ENCODE peak calls at places on chromosome 11, in seven cellular contexts. One of them, this sample, is unnamed. For H3K36me3, the result is how much of the 10 kb centered on the place peaks cover.

GRCh38 chr11:7579226-7579825 is 65.5 kb downstream of the PPFIBP2 start:
- DNase-seq in IMR-90: peak
- DNase-seq in mucosa of descending colon: no peak
- DNase-seq in CD8-positive, alpha-beta T cell: no peak
- DNase-seq in adrenal gland: no peak
- DNase-seq in thoracic aorta: no peak
- DNase-seq in psoas muscle: no peak
- DNase-seq in this sample: no peak

GRCh38 chr11:11391796-11392195 is 38.7 kb upstream of the CSNK2A3 start:
- DNase-seq in IMR-90: peak
- DNase-seq in mucosa of descending colon: peak
- DNase-seq in CD8-positive, alpha-beta T cell: no peak
- DNase-seq in adrenal gland: no peak
- DNase-seq in thoracic aorta: peak
- DNase-seq in psoas muscle: peak
- DNase-seq in this sample: no peak

GRCh38 chr11:132228756-132229325 is 858.4 kb downstream of the NTM start:
- DNase-seq in IMR-90: peak
- DNase-seq in mucosa of descending colon: no peak
- DNase-seq in CD8-positive, alpha-beta T cell: no peak
- DNase-seq in adrenal gland: no peak
- DNase-seq in thoracic aorta: no peak
- DNase-seq in psoas muscle: no peak
- DNase-seq in this sample: no peak

GRCh38 chr11:65427691-65428577 is 5.3 kb downstream of the NEAT1 start:
- DNase-seq in IMR-90: peak
- DNase-seq in mucosa of descending colon: peak
- DNase-seq in CD8-positive, alpha-beta T cell: peak
- DNase-seq in adrenal gland: peak
- DNase-seq in thoracic aorta: no peak
- DNase-seq in psoas muscle: peak
- DNase-seq in this sample: peak

GRCh38 chr11:76140912-76141574 is 65.3 kb downstream of the WNT11 start:
- DNase-seq in IMR-90: no peak
- DNase-seq in mucosa of descending colon: no peak
- DNase-seq in CD8-positive, alpha-beta T cell: no peak
- DNase-seq in adrenal gland: no peak
- DNase-seq in thoracic aorta: no peak
- DNase-seq in psoas muscle: no peak
- DNase-seq in this sample: no peak

GRCh38 chr11:11202885-11203284 is 150.2 kb downstream of the CSNK2A3 start:
- DNase-seq in IMR-90: no peak
- DNase-seq in mucosa of descending colon: no peak
- DNase-seq in CD8-positive, alpha-beta T cell: no peak
- DNase-seq in adrenal gland: no peak
- DNase-seq in thoracic aorta: no peak
- DNase-seq in psoas muscle: no peak
- DNase-seq in this sample: no peak

GRCh38 chr11:134857035-134857434 is 445.0 kb upstream of the B3GAT1 start:
- DNase-seq in IMR-90: no peak
- DNase-seq in mucosa of descending colon: no peak
- DNase-seq in CD8-positive, alpha-beta T cell: no peak
- DNase-seq in adrenal gland: no peak
- DNase-seq in thoracic aorta: no peak
- DNase-seq in psoas muscle: no peak
- DNase-seq in this sample: no peak

GRCh38 chr11:10809373-10810199 is 860 bp upstream of the EIF4G2 start:
- DNase-seq in IMR-90: peak
- DNase-seq in mucosa of descending colon: peak
- DNase-seq in CD8-positive, alpha-beta T cell: peak
- DNase-seq in adrenal gland: no peak
- DNase-seq in thoracic aorta: no peak
- DNase-seq in psoas muscle: peak
- DNase-seq in this sample: no peak

GRCh38 chr11:95092549-95093324 is 3.1 kb downstream of the ENDOD1 start:
- DNase-seq in IMR-90: peak
- DNase-seq in mucosa of descending colon: peak
- DNase-seq in CD8-positive, alpha-beta T cell: peak
- DNase-seq in adrenal gland: no peak
- DNase-seq in thoracic aorta: no peak
- DNase-seq in psoas muscle: no peak
- DNase-seq in this sample: no peak

GRCh38 chr11:20668844-20669832 is at the start of gene NELL1:
- DNase-seq in IMR-90: no peak
- DNase-seq in mucosa of descending colon: no peak
- DNase-seq in CD8-positive, alpha-beta T cell: no peak
- DNase-seq in adrenal gland: no peak
- DNase-seq in thoracic aorta: no peak
- DNase-seq in psoas muscle: no peak
- DNase-seq in this sample: no peak

GRCh38 chr11:118872403-118872821 is 11.3 kb upstream of the CXCR5 start:
- DNase-seq in IMR-90: no peak
- DNase-seq in mucosa of descending colon: no peak
- DNase-seq in CD8-positive, alpha-beta T cell: peak
- DNase-seq in adrenal gland: no peak
- DNase-seq in thoracic aorta: no peak
- DNase-seq in psoas muscle: no peak
- DNase-seq in this sample: no peak

GRCh38 chr11:65719887-65720236 is 736 bp downstream of the RNASEH2C start:
- DNase-seq in IMR-90: peak
- DNase-seq in mucosa of descending colon: no peak
- DNase-seq in CD8-positive, alpha-beta T cell: no peak
- DNase-seq in adrenal gland: no peak
- DNase-seq in thoracic aorta: no peak
- DNase-seq in psoas muscle: peak
- DNase-seq in this sample: no peak

GRCh38 chr11:121494355-121495099 is 41.8 kb upstream of the SORL1-AS1 start:
- DNase-seq in IMR-90: no peak
- DNase-seq in mucosa of descending colon: no peak
- DNase-seq in CD8-positive, alpha-beta T cell: no peak
- DNase-seq in adrenal gland: no peak
- DNase-seq in thoracic aorta: no peak
- DNase-seq in psoas muscle: no peak
- DNase-seq in this sample: no peak

GRCh38 chr11:12831471-12832202 is 157.4 kb downstream of the TEAD1 start:
- DNase-seq in IMR-90: peak
- DNase-seq in mucosa of descending colon: no peak
- DNase-seq in CD8-positive, alpha-beta T cell: no peak
- DNase-seq in adrenal gland: no peak
- DNase-seq in thoracic aorta: no peak
- DNase-seq in psoas muscle: no peak
- DNase-seq in this sample: no peak

GRCh38 chr11:115362997-115363396 is 141.2 kb downstream of the CADM1 start:
- DNase-seq in IMR-90: no peak
- DNase-seq in mucosa of descending colon: no peak
- DNase-seq in CD8-positive, alpha-beta T cell: no peak
- DNase-seq in adrenal gland: no peak
- DNase-seq in thoracic aorta: no peak
- DNase-seq in psoas muscle: no peak
- DNase-seq in this sample: no peak

GRCh38 chr11:76659672-76660532 is 10.6 kb downstream of the LRRC32 start:
- DNase-seq in IMR-90: no peak
- DNase-seq in mucosa of descending colon: no peak
- DNase-seq in CD8-positive, alpha-beta T cell: no peak
- DNase-seq in adrenal gland: no peak
- DNase-seq in thoracic aorta: no peak
- DNase-seq in psoas muscle: no peak
- DNase-seq in this sample: no peak

GRCh38 chr11:34105957-34106504 is 602 bp downstream of the NAT10 start:
- DNase-seq in IMR-90: peak
- DNase-seq in mucosa of descending colon: no peak
- DNase-seq in CD8-positive, alpha-beta T cell: no peak
- DNase-seq in adrenal gland: no peak
- DNase-seq in thoracic aorta: no peak
- DNase-seq in psoas muscle: no peak
- DNase-seq in this sample: no peak

GRCh38 chr11:764322-765024 is 12.8 kb downstream of the GATD1 start:
- DNase-seq in IMR-90: no peak
- DNase-seq in mucosa of descending colon: no peak
- DNase-seq in CD8-positive, alpha-beta T cell: no peak
- DNase-seq in adrenal gland: no peak
- DNase-seq in thoracic aorta: no peak
- DNase-seq in psoas muscle: no peak
- DNase-seq in this sample: no peak

GRCh38 chr11:86523738-86524602 is 148.4 kb downstream of the ME3 start:
- DNase-seq in IMR-90: peak
- DNase-seq in mucosa of descending colon: no peak
- DNase-seq in CD8-positive, alpha-beta T cell: no peak
- DNase-seq in adrenal gland: no peak
- DNase-seq in thoracic aorta: no peak
- DNase-seq in psoas muscle: no peak
- DNase-seq in this sample: no peak

GRCh38 chr11:60710482-60710881 is 11.1 kb downstream of the MS4A8 start:
- DNase-seq in IMR-90: no peak
- DNase-seq in mucosa of descending colon: no peak
- DNase-seq in CD8-positive, alpha-beta T cell: no peak
- DNase-seq in adrenal gland: no peak
- DNase-seq in thoracic aorta: no peak
- DNase-seq in psoas muscle: no peak
- DNase-seq in this sample: no peak

GRCh38 chr11:18408558-18409242 is 3.4 kb upstream of the LDHC start:
- DNase-seq in IMR-90: peak
- DNase-seq in mucosa of descending colon: no peak
- DNase-seq in CD8-positive, alpha-beta T cell: no peak
- DNase-seq in adrenal gland: no peak
- DNase-seq in thoracic aorta: no peak
- DNase-seq in psoas muscle: no peak
- DNase-seq in this sample: no peak

GRCh38 chr11:84714316-84714780 is 912.8 kb downstream of the DLG2 start:
- DNase-seq in IMR-90: peak
- DNase-seq in mucosa of descending colon: peak
- DNase-seq in CD8-positive, alpha-beta T cell: peak
- DNase-seq in adrenal gland: peak
- DNase-seq in thoracic aorta: no peak
- DNase-seq in psoas muscle: peak
- DNase-seq in this sample: no peak

GRCh38 chr11:102007567-102008437 is 39.4 kb upstream of the CFAP300 start:
- DNase-seq in IMR-90: peak
- DNase-seq in mucosa of descending colon: peak
- DNase-seq in CD8-positive, alpha-beta T cell: no peak
- DNase-seq in adrenal gland: no peak
- DNase-seq in thoracic aorta: no peak
- DNase-seq in psoas muscle: no peak
- DNase-seq in this sample: peak
- TF ChIP-seq CTCF in IMR-90: peak
- TF ChIP-seq CTCF in mucosa of descending colon: peak
- TF ChIP-seq CTCF in CD8-positive, alpha-beta T cell: peak
- TF ChIP-seq CTCF in adrenal gland: peak
- TF ChIP-seq CTCF in thoracic aorta: peak
- TF ChIP-seq CTCF in psoas muscle: peak
- TF ChIP-seq CTCF in this sample: no peak

DNA sequence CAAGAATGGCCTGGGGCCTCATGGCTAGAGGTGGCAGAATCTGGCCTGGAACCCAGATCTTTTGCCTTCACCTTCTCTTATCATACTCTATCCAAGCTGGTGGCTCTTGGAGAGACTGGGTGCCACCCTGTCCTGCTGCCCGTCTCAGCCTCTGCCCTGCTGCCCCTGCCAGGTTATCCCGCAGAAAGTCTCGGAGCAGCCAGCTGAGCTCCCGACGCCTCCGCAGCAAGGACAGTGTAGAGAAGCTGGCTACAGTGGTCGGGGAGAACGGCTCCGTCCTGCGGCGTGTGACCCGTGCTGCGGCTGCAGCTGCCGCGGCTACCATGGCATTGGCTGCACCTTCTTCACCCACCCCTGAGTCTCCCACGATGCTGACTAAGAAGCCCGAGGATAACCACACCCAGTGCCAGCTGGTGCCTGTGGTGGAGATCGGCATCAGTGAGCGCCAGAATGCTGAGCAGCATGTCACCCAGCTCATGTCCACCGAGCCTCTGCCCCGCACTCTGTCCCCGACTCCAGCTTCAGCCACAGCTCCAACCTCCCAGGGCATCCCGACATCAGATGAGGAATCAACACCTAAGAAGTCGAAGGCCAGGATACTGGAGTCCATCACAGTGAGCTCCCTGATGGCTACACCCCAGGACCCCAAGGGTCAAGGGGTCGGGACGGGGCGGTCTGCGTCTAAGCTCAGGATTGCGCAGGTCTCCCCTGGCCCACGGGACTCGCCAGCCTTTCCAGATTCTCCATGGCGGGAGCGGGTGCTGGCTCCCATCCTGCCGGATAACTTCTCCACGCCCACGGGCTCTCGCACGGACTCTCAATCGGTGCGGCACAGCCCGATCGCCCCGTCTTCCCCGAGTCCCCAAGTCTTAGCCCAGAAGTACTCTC is 6.0 kb downstream of the INCENP start:
- DNase-seq in IMR-90: no peak
- DNase-seq in mucosa of descending colon: no peak
- DNase-seq in CD8-positive, alpha-beta T cell: no peak
- DNase-seq in adrenal gland: no peak
- DNase-seq in thoracic aorta: no peak
- DNase-seq in psoas muscle: no peak
- DNase-seq in this sample: no peak
- H3K36me3 ChIP-seq in IMR-90: under half
- H3K36me3 ChIP-seq in mucosa of descending colon: under half
- H3K36me3 ChIP-seq in CD8-positive, alpha-beta T cell: under half
- H3K36me3 ChIP-seq in adrenal gland: under half
- H3K36me3 ChIP-seq in thoracic aorta: under half
- H3K36me3 ChIP-seq in psoas muscle: under half
- H3K36me3 ChIP-seq in this sample: under half

GRCh38 chr11:44326615-44327475 is 16.9 kb upstream of the ALX4 start:
- DNase-seq in IMR-90: no peak
- DNase-seq in mucosa of descending colon: no peak
- DNase-seq in CD8-positive, alpha-beta T cell: no peak
- DNase-seq in adrenal gland: no peak
- DNase-seq in thoracic aorta: no peak
- DNase-seq in psoas muscle: no peak
- DNase-seq in this sample: no peak
- TF ChIP-seq CTCF in IMR-90: peak
- TF ChIP-seq CTCF in mucosa of descending colon: no peak
- TF ChIP-seq CTCF in CD8-positive, alpha-beta T cell: no peak
- TF ChIP-seq CTCF in adrenal gland: no peak
- TF ChIP-seq CTCF in thoracic aorta: no peak
- TF ChIP-seq CTCF in psoas muscle: no peak
- TF ChIP-seq CTCF in this sample: no peak

GRCh38 chr11:59138643-59139042 is 4.0 kb upstream of the FAM111A start:
- DNase-seq in IMR-90: no peak
- DNase-seq in mucosa of descending colon: no peak
- DNase-seq in CD8-positive, alpha-beta T cell: no peak
- DNase-seq in adrenal gland: no peak
- DNase-seq in thoracic aorta: no peak
- DNase-seq in psoas muscle: no peak
- DNase-seq in this sample: no peak

GRCh38 chr11:59144096-59144495 is 1.4 kb downstream of the FAM111A start:
- DNase-seq in IMR-90: peak
- DNase-seq in mucosa of descending colon: no peak
- DNase-seq in CD8-positive, alpha-beta T cell: no peak
- DNase-seq in adrenal gland: no peak
- DNase-seq in thoracic aorta: no peak
- DNase-seq in psoas muscle: no peak
- DNase-seq in this sample: no peak

GRCh38 chr11:59141673-59142460 is 789 bp upstream of the FAM111A start:
- DNase-seq in IMR-90: peak
- DNase-seq in mucosa of descending colon: no peak
- DNase-seq in CD8-positive, alpha-beta T cell: no peak
- DNase-seq in adrenal gland: no peak
- DNase-seq in thoracic aorta: no peak
- DNase-seq in psoas muscle: no peak
- DNase-seq in this sample: no peak

GRCh38 chr11:59142530-59143507 is at the start of gene FAM111A:
- DNase-seq in IMR-90: peak
- DNase-seq in mucosa of descending colon: peak
- DNase-seq in CD8-positive, alpha-beta T cell: peak
- DNase-seq in adrenal gland: peak
- DNase-seq in thoracic aorta: peak
- DNase-seq in psoas muscle: peak
- DNase-seq in this sample: peak

GRCh38 chr11:59141191-59141590 is 1.5 kb upstream of the FAM111A start:
- DNase-seq in IMR-90: no peak
- DNase-seq in mucosa of descending colon: no peak
- DNase-seq in CD8-positive, alpha-beta T cell: no peak
- DNase-seq in adrenal gland: no peak
- DNase-seq in thoracic aorta: no peak
- DNase-seq in psoas muscle: no peak
- DNase-seq in this sample: no peak
- H3K36me3 ChIP-seq in IMR-90: under half
- H3K36me3 ChIP-seq in mucosa of descending colon: under half
- H3K36me3 ChIP-seq in CD8-positive, alpha-beta T cell: under half
- H3K36me3 ChIP-seq in adrenal gland: under half
- H3K36me3 ChIP-seq in thoracic aorta: under half
- H3K36me3 ChIP-seq in psoas muscle: under half
- H3K36me3 ChIP-seq in this sample: under half

This sample was measured in lung.